ENCODE peak calls at places on chromosomes 6 and 20, in six cellular contexts. One of them, this sample, is unnamed.

GRCh38 chr6:90197854-90198496 is 98.7 kb downstream of the BACH2 start:
- DNase-seq in HepG2: peak; percentile 16
- DNase-seq in H1: no peak
- DNase-seq in GM12878: no peak
- DNase-seq in HCT116: no peak
- DNase-seq in SK-N-SH: no peak
- DNase-seq in this sample: peak; percentile 26

GRCh38 chr6:169073311-169073710 is 180.3 kb downstream of the THBS2 start:
- DNase-seq in H1: no peak
- DNase-seq in GM12878: no peak
- DNase-seq in HCT116: no peak
- DNase-seq in SK-N-SH: no peak
- DNase-seq in HepG2: no peak
- DNase-seq in this sample: no peak

GRCh38 chr6:37674161-37674560 is 23.5 kb downstream of the MDGA1 start:
- DNase-seq in HepG2: no peak
- DNase-seq in HCT116: no peak
- DNase-seq in GM12878: no peak
- DNase-seq in SK-N-SH: peak; percentile 59
- DNase-seq in H1: no peak
- DNase-seq in this sample: no peak

GRCh38 chr20:61766921-61767610 is 298.6 kb downstream of the TAF4 start:
- DNase-seq in H1: no peak
- DNase-seq in GM12878: no peak
- DNase-seq in HCT116: no peak
- DNase-seq in SK-N-SH: no peak
- DNase-seq in HepG2: no peak
- DNase-seq in this sample: no peak

GRCh38 chr20:51021067-51022025 is 1.6 kb downstream of the KCNG1 start:
- DNase-seq in HCT116: no peak
- DNase-seq in H1: no peak
- DNase-seq in SK-N-SH: no peak
- DNase-seq in GM12878: no peak
- DNase-seq in HepG2: no peak
- DNase-seq in this sample: no peak

GRCh38 chr6:95321106-95321505 is 256.2 kb upstream of the MANEA start:
- DNase-seq in HepG2: no peak
- DNase-seq in HCT116: no peak
- DNase-seq in GM12878: no peak
- DNase-seq in SK-N-SH: no peak
- DNase-seq in H1: no peak
- DNase-seq in this sample: no peak

GRCh38 chr6:74519172-74519571 is 686.7 kb downstream of the COL12A1 start:
- DNase-seq in GM12878: no peak
- DNase-seq in H1: no peak
- DNase-seq in SK-N-SH: no peak
- DNase-seq in HepG2: peak; percentile 5
- DNase-seq in HCT116: no peak
- DNase-seq in this sample: no peak

GRCh38 chr6:158033077-158033750 is 51.6 kb downstream of the SYNJ2 start:
- DNase-seq in H1: no peak
- DNase-seq in HCT116: no peak
- DNase-seq in HepG2: no peak
- DNase-seq in GM12878: no peak
- DNase-seq in SK-N-SH: no peak
- DNase-seq in this sample: no peak

GRCh38 chr6:157322792-157323113 is 566 bp downstream of the TMEM242 start:
- DNase-seq in HepG2: no peak
- DNase-seq in SK-N-SH: no peak
- DNase-seq in HCT116: no peak
- DNase-seq in GM12878: no peak
- DNase-seq in H1: no peak
- DNase-seq in this sample: no peak

GRCh38 chr6:140480852-140481251 is 1106.4 kb upstream of the CITED2 start:
- DNase-seq in HepG2: no peak
- DNase-seq in HCT116: no peak
- DNase-seq in GM12878: no peak
- DNase-seq in SK-N-SH: no peak
- DNase-seq in H1: no peak
- DNase-seq in this sample: no peak

GRCh38 chr20:36465109-36466080 is 75.9 kb upstream of the MYL9 start:
- DNase-seq in HepG2: peak; percentile 66
- DNase-seq in H1: no peak
- DNase-seq in HCT116: peak; percentile 79
- DNase-seq in SK-N-SH: no peak
- DNase-seq in GM12878: no peak
- DNase-seq in this sample: no peak

GRCh38 chr6:46948699-46949098 is 27.0 kb upstream of the ADGRF5 start:
- DNase-seq in HCT116: no peak
- DNase-seq in H1: no peak
- DNase-seq in GM12878: no peak
- DNase-seq in SK-N-SH: no peak
- DNase-seq in HepG2: no peak
- DNase-seq in this sample: no peak

GRCh38 chr6:166582258-166582657 is 4.2 kb downstream of the RAMACL start:
- DNase-seq in SK-N-SH: no peak
- DNase-seq in HCT116: no peak
- DNase-seq in H1: no peak
- DNase-seq in HepG2: no peak
- DNase-seq in GM12878: no peak
- DNase-seq in this sample: no peak

GRCh38 chr6:169810066-169810989 is 58.9 kb downstream of the ERMARD start:
- DNase-seq in HCT116: peak; percentile 23
- DNase-seq in GM12878: no peak
- DNase-seq in SK-N-SH: peak; percentile 65
- DNase-seq in H1: no peak
- DNase-seq in HepG2: peak; percentile 41
- DNase-seq in this sample: no peak

GRCh38 chr20:3751664-3752385 is 15.7 kb downstream of the ADISSP start:
- DNase-seq in HepG2: no peak
- DNase-seq in SK-N-SH: peak; percentile 56
- DNase-seq in GM12878: no peak
- DNase-seq in HCT116: no peak
- DNase-seq in H1: peak; percentile 60
- DNase-seq in this sample: no peak

GRCh38 chr6:134447423-134447822 is 129.5 kb upstream of the SGK1 start:
- DNase-seq in H1: no peak
- DNase-seq in HCT116: no peak
- DNase-seq in SK-N-SH: no peak
- DNase-seq in GM12878: no peak
- DNase-seq in HepG2: no peak
- DNase-seq in this sample: no peak

GRCh38 chr6:134446901-134447300 is 129.0 kb upstream of the SGK1 start:
- DNase-seq in H1: no peak
- DNase-seq in HepG2: no peak
- DNase-seq in GM12878: no peak
- DNase-seq in HCT116: no peak
- DNase-seq in SK-N-SH: no peak
- DNase-seq in this sample: no peak

GRCh38 chr6:134446228-134446848 is 128.4 kb upstream of the SGK1 start:
- DNase-seq in H1: no peak
- DNase-seq in HepG2: no peak
- DNase-seq in GM12878: no peak
- DNase-seq in HCT116: no peak
- DNase-seq in SK-N-SH: peak; percentile 33
- DNase-seq in this sample: no peak

GRCh38 chr6:134449004-134449403 is 131.1 kb upstream of the SGK1 start:
- DNase-seq in HCT116: no peak
- DNase-seq in GM12878: no peak
- DNase-seq in H1: no peak
- DNase-seq in SK-N-SH: no peak
- DNase-seq in HepG2: no peak
- DNase-seq in this sample: no peak

GRCh38 chr6:134447883-134448387 is 130.0 kb upstream of the SGK1 start:
- DNase-seq in SK-N-SH: no peak
- DNase-seq in HCT116: no peak
- DNase-seq in HepG2: no peak
- DNase-seq in H1: no peak
- DNase-seq in GM12878: no peak
- DNase-seq in this sample: no peak
- TF ChIP-seq JUND in SK-N-SH: peak; percentile 90
- TF ChIP-seq JUND in HCT116: no peak
- TF ChIP-seq JUND in HepG2: no peak
- TF ChIP-seq JUND in H1: no peak
- TF ChIP-seq JUND in GM12878: no peak
- TF ChIP-seq JUND in this sample: no peak

DNA sequence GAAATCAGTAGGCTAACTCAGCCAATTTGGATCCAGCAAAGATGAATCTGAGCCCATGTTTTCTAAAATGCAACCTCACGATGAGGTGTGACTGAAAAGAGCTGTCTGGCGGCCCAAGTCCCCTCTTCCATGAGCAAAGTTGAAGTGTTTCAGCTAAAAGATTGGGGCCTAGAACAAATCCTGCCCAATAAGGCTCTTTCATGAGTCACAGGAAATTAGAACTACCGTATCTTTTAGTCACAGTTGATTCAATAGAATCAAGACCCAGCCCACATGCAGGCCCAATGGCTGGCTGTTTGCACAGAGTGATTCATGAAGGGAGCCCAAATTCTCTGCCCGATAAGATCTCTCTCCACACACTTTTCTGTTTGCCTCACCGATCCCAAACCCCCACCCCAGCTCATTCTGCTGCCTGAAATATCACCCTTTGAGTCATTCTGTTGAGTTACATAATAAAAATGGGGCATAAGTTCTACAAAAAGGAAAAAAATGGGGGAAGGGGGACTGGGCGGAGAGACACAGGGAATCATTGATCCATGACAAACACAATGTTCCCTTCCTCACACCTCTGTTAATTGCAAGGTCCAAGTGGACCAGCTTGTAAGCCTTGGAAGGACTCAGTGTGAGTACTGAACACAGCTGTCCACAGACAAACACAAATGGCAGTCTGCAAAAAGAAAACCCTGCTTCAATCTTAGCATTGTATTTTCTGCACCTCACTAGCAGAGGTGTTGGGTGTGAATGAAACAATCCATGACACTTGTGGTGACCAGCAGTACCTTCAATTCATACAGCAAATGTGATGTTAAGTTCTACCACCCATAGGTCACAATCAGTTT is 13.8 kb downstream of the FOXQ1 start:
- DNase-seq in GM12878: no peak
- DNase-seq in H1: no peak
- DNase-seq in HepG2: peak; percentile 99
- DNase-seq in HCT116: peak; percentile 37
- DNase-seq in SK-N-SH: no peak
- DNase-seq in this sample: no peak
- TF ChIP-seq JUND in GM12878: no peak
- TF ChIP-seq JUND in H1: no peak
- TF ChIP-seq JUND in HepG2: peak; percentile 94
- TF ChIP-seq JUND in HCT116: peak; percentile 56
- TF ChIP-seq JUND in SK-N-SH: peak; percentile 35
- TF ChIP-seq JUND in this sample: no peak

DNA sequence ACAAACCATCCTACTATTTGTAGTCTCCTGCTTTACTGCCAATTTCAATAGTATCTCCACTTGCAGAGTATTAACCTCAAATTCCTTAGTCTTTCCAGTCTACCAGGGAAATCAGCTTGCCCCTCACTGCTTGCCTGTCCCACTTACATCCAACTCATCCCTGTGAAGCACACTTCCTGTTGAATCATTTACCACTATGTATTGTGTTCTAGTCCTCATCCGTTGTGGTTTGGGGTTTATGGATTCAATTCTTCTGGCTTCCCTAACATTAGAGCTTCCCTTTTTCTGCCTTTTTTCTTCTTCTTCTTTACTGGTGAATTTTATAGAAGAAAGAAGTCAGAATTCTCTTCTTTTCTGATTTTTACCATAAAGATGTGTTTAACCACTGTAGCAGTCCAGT is 5.1 kb upstream of the TXLNB start:
- DNase-seq in H1: no peak
- DNase-seq in HepG2: no peak
- DNase-seq in GM12878: no peak
- DNase-seq in SK-N-SH: no peak
- DNase-seq in HCT116: no peak
- DNase-seq in this sample: no peak
- TF ChIP-seq JUND in H1: no peak
- TF ChIP-seq JUND in HepG2: no peak
- TF ChIP-seq JUND in GM12878: no peak
- TF ChIP-seq JUND in SK-N-SH: no peak
- TF ChIP-seq JUND in HCT116: no peak
- TF ChIP-seq JUND in this sample: no peak

GRCh38 chr6:85923013-85923430 is 280.3 kb upstream of the SYNCRIP start:
- DNase-seq in SK-N-SH: peak; percentile 53
- DNase-seq in H1: peak; percentile 27
- DNase-seq in HCT116: peak; percentile 22
- DNase-seq in HepG2: peak; percentile 41
- DNase-seq in GM12878: peak; percentile 13
- DNase-seq in this sample: peak; percentile 66
- TF ChIP-seq JUND in SK-N-SH: no peak
- TF ChIP-seq JUND in H1: no peak
- TF ChIP-seq JUND in HCT116: no peak
- TF ChIP-seq JUND in HepG2: no peak
- TF ChIP-seq JUND in GM12878: no peak
- TF ChIP-seq JUND in this sample: no peak

This sample was measured in T47D.